ENCODE peak calls at places on chromosomes 3 and 15, in seven cellular contexts. I is CD4-positive, alpha-beta T cell; Q is chondrocyte; V is ovary; G is fibroblast of pulmonary artery; P is activated B cell treated with CpG ODN at 0.5 μM for 24 hours; B is epithelial cell of proximal tubule. L is an unnamed sample.

GRCh38 chr3:56914646-56915045 is 112.9 kb upstream of the ARHGEF3 start:
- DNase-seq in B (no peak), V (no peak), I (no peak), P (no peak), Q (no peak), G (no peak), L (no peak)

GRCh38 chr15:58985443-58985842 is 2.0 kb upstream of the RNF111 start:
- DNase-seq in I (no peak), V (no peak), Q (no peak), B (no peak), G (peak), P (no peak), L (no peak)

GRCh38 chr3:144942093-144942492 is 970.5 kb downstream of the DIPK2A start:
- DNase-seq in V (no peak), G (peak), P (no peak), B (no peak), I (no peak), Q (no peak), L (no peak)

GRCh38 chr15:74580538-74581350 is 34.9 kb upstream of the CLK3 start:
- DNase-seq in B (no peak), Q (no peak), G (no peak), P (no peak), V (no peak), I (no peak), L (no peak)

GRCh38 chr15:60374628-60375081 is 23.1 kb downstream of the ANXA2 start:
- DNase-seq in G (peak), V (no peak), Q (no peak), I (no peak), B (peak), P (no peak), L (no peak)

GRCh38 chr15:43483306-43484128 is 9.4 kb downstream of the TP53BP1 start:
- DNase-seq in I (no peak), V (no peak), P (no peak), G (peak), Q (no peak), B (no peak), L (no peak)

GRCh38 chr3:40178012-40178594 is 131.4 kb upstream of the EIF1B start:
- DNase-seq in G (no peak), V (no peak), P (no peak), I (no peak), B (no peak), Q (no peak), L (no peak)

GRCh38 chr3:133944641-133945441 is 49.2 kb upstream of the RAB6B start:
- DNase-seq in G (peak), B (peak), I (no peak), V (no peak), P (no peak), Q (peak), L (no peak)

GRCh38 chr3:119235151-119235550 is 5.5 kb downstream of the B4GALT4 start:
- DNase-seq in I (no peak), P (no peak), Q (no peak), G (peak), V (no peak), B (no peak), L (no peak)

GRCh38 chr15:82132742-82133141 is 86.9 kb upstream of the MEX3B start:
- DNase-seq in V (no peak), P (no peak), G (peak), I (no peak), Q (no peak), B (peak), L (no peak)

GRCh38 chr3:72982653-72983366 is 13.8 kb upstream of the PPP4R2 start:
- DNase-seq in V (no peak), G (no peak), B (no peak), Q (no peak), P (no peak), I (no peak), L (no peak)

GRCh38 chr3:114389156-114389555 is 95.3 kb downstream of the TIGIT start:
- DNase-seq in V (no peak), B (no peak), I (no peak), Q (no peak), P (no peak), G (no peak), L (no peak)

GRCh38 chr15:96335429-96335807 is 4.9 kb downstream of the NR2F2 start:
- DNase-seq in P (no peak), I (no peak), B (no peak), Q (no peak), G (peak), V (no peak), L (no peak)

GRCh38 chr3:159785276-159785675 is 203.4 kb upstream of the IL12A start:
- DNase-seq in I (no peak), G (peak), P (no peak), B (no peak), Q (no peak), V (no peak), L (no peak)

GRCh38 chr3:111926266-111926676 is 52.6 kb upstream of the ABHD10 start:
- DNase-seq in B (no peak), G (no peak), P (no peak), V (no peak), I (no peak), Q (no peak), L (no peak)

GRCh38 chr3:14133188-14133800 is 8.4 kb downstream of the TMEM43 start:
- DNase-seq in B (no peak), P (no peak), Q (peak), G (no peak), V (no peak), I (no peak), L (no peak)

GRCh38 chr3:55522077-55522476 is 35.0 kb upstream of the WNT5A start:
- DNase-seq in I (no peak), V (no peak), B (no peak), G (no peak), Q (no peak), P (no peak), L (no peak)

GRCh38 chr15:71761649-71762048 is 48.7 kb upstream of the NR2E3 start:
- DNase-seq in P (no peak), I (no peak), B (peak), G (peak), Q (no peak), V (no peak), L (no peak)

GRCh38 chr15:89361451-89362202 is 27.0 kb upstream of the POLG start:
- DNase-seq in G (peak), I (peak), P (peak), V (peak), B (no peak), Q (no peak), L (peak)

GRCh38 chr3:45055032-45055410 is 28.9 kb downstream of the CLEC3B start:
- DNase-seq in I (no peak), B (peak), V (no peak), G (peak), P (no peak), Q (no peak), L (no peak)

GRCh38 chr3:45054196-45054857 is 28.2 kb downstream of the CLEC3B start:
- DNase-seq in Q (no peak), P (no peak), G (peak), I (no peak), B (peak), V (no peak), L (no peak)

GRCh38 chr3:45057557-45057956 is 31.5 kb downstream of the CLEC3B start:
- DNase-seq in P (no peak), I (no peak), V (no peak), B (no peak), G (no peak), Q (no peak), L (no peak)

GRCh38 chr3:45056608-45057301 is 30.7 kb downstream of the CLEC3B start:
- DNase-seq in G (no peak), P (no peak), V (no peak), I (no peak), Q (no peak), B (no peak), L (no peak)

GRCh38 chr3:45055411-45056143 is 29.5 kb downstream of the CLEC3B start:
- DNase-seq in P (no peak), I (no peak), V (no peak), G (peak), B (no peak), Q (no peak), L (no peak)
- TF ChIP-seq CTCF in P (no peak), I (peak), V (no peak), G (peak), B (peak), Q (peak), L (no peak)

GRCh38 chr15:68658151-68658550 is 79.4 kb downstream of the CORO2B start:
- DNase-seq in P (no peak), B (no peak), V (peak), I (no peak), Q (no peak), G (no peak), L (no peak)
- TF ChIP-seq CTCF in P (no peak), B (no peak), V (no peak), I (no peak), Q (no peak), G (no peak), L (no peak)

GRCh38 chr3:120645083-120645800 is 36.8 kb downstream of the HGD start:
- DNase-seq in G (peak), V (no peak), P (no peak), B (no peak), Q (no peak), I (no peak), L (no peak)
- TF ChIP-seq CTCF in G (no peak), V (no peak), P (no peak), B (no peak), Q (no peak), I (no peak), L (no peak)

GRCh38 chr15:33160581-33161165 is 33.8 kb downstream of the FMN1 start:
- DNase-seq in V (no peak), P (no peak), B (no peak), Q (no peak), I (no peak), G (no peak), L (no peak)

GRCh38 chr15:33161209-33161608 is 33.3 kb downstream of the FMN1 start:
- DNase-seq in G (no peak), V (no peak), P (no peak), I (no peak), Q (no peak), B (no peak), L (no peak)

GRCh38 chr15:33157636-33158035 is 36.9 kb downstream of the FMN1 start:
- DNase-seq in I (no peak), V (no peak), P (no peak), B (no peak), Q (no peak), G (no peak), L (no peak)

GRCh38 chr15:33158359-33158758 is 36.2 kb downstream of the FMN1 start:
- DNase-seq in V (no peak), G (no peak), B (peak), Q (no peak), P (no peak), I (no peak), L (no peak)

DNA sequence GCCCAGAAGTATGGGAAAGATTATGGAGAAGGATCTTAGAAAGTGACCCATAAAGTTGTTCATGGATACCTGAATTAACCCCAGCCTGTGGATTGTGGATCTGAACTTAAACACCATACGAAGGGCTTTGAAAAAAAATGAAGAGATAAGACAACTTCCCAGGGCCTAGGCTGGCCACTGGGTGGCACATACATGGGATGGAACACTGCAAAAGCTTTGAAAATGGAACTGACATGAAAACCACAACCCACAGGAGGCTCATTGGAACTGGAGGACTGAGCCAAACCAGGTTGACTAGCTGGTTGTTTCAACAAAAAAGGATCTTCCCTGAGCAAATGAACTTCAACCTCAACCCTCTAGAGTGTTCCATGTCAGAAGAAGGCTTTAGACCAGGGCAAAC is 34.5 kb downstream of the FMN1 start:
- DNase-seq in V (no peak), G (no peak), P (no peak), Q (no peak), B (no peak), I (no peak), L (no peak)
- TF ChIP-seq CTCF in V (no peak), G (no peak), P (no peak), Q (peak), B (peak), I (no peak), L (no peak)

GRCh38 chr3:19149388-19149787 is 1.1 kb downstream of the KCNH8 start:
- DNase-seq in V (no peak), Q (no peak), I (no peak), P (no peak), B (no peak), G (peak), L (peak)

GRCh38 chr3:19148768-19149091 is 420 bp downstream of the KCNH8 start:
- DNase-seq in G (no peak), I (no peak), P (no peak), B (no peak), Q (no peak), V (no peak), L (no peak)

GRCh38 chr3:19151171-19151570 is 2.9 kb downstream of the KCNH8 start:
- DNase-seq in P (no peak), I (no peak), G (no peak), V (no peak), Q (no peak), B (no peak), L (no peak)

GRCh38 chr3:19147905-19148767 is at the start of gene KCNH8:
- DNase-seq in Q (no peak), P (peak), G (no peak), B (no peak), I (no peak), V (peak), L (peak)

GRCh38 chr3:19146685-19147650 is 1.3 kb upstream of the KCNH8 start:
- DNase-seq in B (no peak), G (peak), P (peak), Q (no peak), I (peak), V (peak), L (peak)
- TF ChIP-seq CTCF in B (peak), G (peak), P (no peak), Q (peak), I (peak), V (peak), L (peak)

GRCh38 chr3:33949074-33949473 is 150.6 kb downstream of the PDCD6IP start:
- DNase-seq in P (no peak), B (no peak), V (no peak), Q (no peak), I (no peak), G (no peak), L (no peak)

GRCh38 chr3:33957176-33957575 is 158.7 kb downstream of the PDCD6IP start:
- DNase-seq in P (no peak), V (no peak), G (no peak), I (no peak), Q (no peak), B (no peak), L (no peak)

GRCh38 chr3:33956211-33956610 is 157.8 kb downstream of the PDCD6IP start:
- DNase-seq in V (no peak), I (no peak), G (no peak), Q (no peak), P (no peak), B (no peak), L (no peak)

GRCh38 chr3:33954956-33955355 is 156.5 kb downstream of the PDCD6IP start:
- DNase-seq in B (no peak), I (no peak), Q (no peak), V (no peak), G (no peak), P (no peak), L (no peak)
- TF ChIP-seq CTCF in B (no peak), I (no peak), Q (peak), V (no peak), G (no peak), P (no peak), L (no peak)

GRCh38 chr3:45227131-45227819 is 1.2 kb upstream of the TMEM158 start:
- DNase-seq in B (no peak), Q (no peak), P (no peak), V (no peak), I (no peak), G (peak), L (no peak)

GRCh38 chr3:45223889-45224730 is 2.0 kb downstream of the TMEM158 start:
- DNase-seq in Q (no peak), I (no peak), G (peak), P (no peak), V (no peak), B (no peak), L (no peak)

GRCh38 chr3:45226206-45226915 is at the start of gene TMEM158:
- DNase-seq in Q (no peak), B (no peak), G (peak), I (peak), P (peak), V (peak), L (peak)

GRCh38 chr3:45225465-45226205 is 452 bp downstream of the TMEM158 start:
- DNase-seq in I (no peak), B (no peak), V (peak), G (peak), P (peak), Q (no peak), L (peak)

GRCh38 chr3:45224824-45225464 is 1.1 kb downstream of the TMEM158 start:
- DNase-seq in I (no peak), Q (no peak), B (no peak), G (peak), P (peak), V (peak), L (peak)
- TF ChIP-seq CTCF in I (no peak), Q (peak), B (peak), G (peak), P (no peak), V (no peak), L (peak)

DNA sequence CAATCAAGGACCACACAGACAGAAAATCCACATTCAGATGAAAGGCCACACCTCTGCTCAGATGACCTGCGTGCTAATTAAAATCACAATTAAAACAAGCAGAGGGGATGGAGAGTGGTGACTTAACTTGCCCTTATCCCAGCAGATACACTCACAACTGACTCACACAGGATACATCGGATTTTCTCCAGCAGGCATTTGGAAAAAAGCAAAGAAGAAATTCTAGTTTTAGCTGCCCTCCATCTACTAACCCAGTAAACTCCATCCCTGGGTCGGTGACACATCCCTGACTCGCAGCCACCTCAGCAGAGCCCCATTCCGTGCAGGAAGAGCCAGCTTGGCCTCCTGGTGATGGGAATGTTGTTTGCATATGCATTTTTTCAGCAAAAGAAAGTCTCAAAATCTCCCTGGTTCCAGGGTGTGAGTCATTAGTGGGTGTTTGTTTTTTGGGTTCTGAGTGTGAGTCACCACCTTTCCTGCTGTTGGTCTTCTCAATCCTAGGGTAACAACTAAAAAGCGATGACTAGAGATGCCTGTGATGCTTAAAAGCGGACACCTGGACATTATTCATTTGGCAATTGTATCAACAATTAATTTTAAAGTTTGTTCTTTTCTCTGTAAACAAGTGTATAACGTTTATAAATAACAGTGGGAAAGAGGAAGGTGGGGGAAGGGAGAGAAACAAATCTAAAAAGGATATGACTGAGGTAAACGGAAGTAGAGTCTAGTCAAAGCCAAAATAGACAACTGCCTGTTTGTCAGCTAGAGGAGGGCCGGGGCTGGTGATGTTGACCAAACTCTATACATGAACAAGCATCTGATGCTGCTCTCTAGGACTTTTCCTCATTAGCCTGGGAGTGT is 49.8 kb upstream of the SLC4A7 start:
- DNase-seq in P (no peak), B (peak), V (peak), Q (no peak), G (peak), I (peak), L (peak)
- TF ChIP-seq CTCF in P (no peak), B (peak), V (no peak), Q (peak), G (peak), I (no peak), L (no peak)

GRCh38 chr3:21056293-21056692 is 694.7 kb downstream of the ZNF385D start:
- DNase-seq in G (no peak), P (no peak), B (no peak), V (no peak), I (no peak), Q (no peak), L (no peak)
- TF ChIP-seq CTCF in G (no peak), P (no peak), B (no peak), V (no peak), I (no peak), Q (no peak), L (no peak)

L was measured in GM20000.